ENCODE peak calls at places on chromosomes 11 and 22, in seven cellular contexts. One of them, this sample, is unnamed.

GRCh38 chr11:43376594-43376993 is 17.9 kb downstream of the TTC17 start:
- DNase-seq in left ventricle myocardium inferior: no peak
- DNase-seq in body of pancreas: no peak
- DNase-seq in psoas muscle: no peak
- DNase-seq in lung: no peak
- DNase-seq in adrenal gland: no peak
- DNase-seq in breast epithelium: no peak
- DNase-seq in this sample: no peak

GRCh38 chr11:118998388-118998717 is 415 bp downstream of the CENATAC start:
- DNase-seq in left ventricle myocardium inferior: no peak
- DNase-seq in body of pancreas: no peak
- DNase-seq in psoas muscle: no peak
- DNase-seq in lung: no peak
- DNase-seq in adrenal gland: no peak
- DNase-seq in breast epithelium: no peak
- DNase-seq in this sample: no peak

GRCh38 chr22:46574993-46575914 is 37.8 kb upstream of the CELSR1 start:
- DNase-seq in left ventricle myocardium inferior: peak
- DNase-seq in body of pancreas: peak
- DNase-seq in psoas muscle: peak
- DNase-seq in lung: no peak
- DNase-seq in adrenal gland: peak
- DNase-seq in breast epithelium: peak
- DNase-seq in this sample: peak

GRCh38 chr11:71482746-71483364 is 29.9 kb downstream of the NADSYN1 start:
- DNase-seq in left ventricle myocardium inferior: no peak
- DNase-seq in body of pancreas: no peak
- DNase-seq in psoas muscle: no peak
- DNase-seq in lung: no peak
- DNase-seq in adrenal gland: no peak
- DNase-seq in breast epithelium: no peak
- DNase-seq in this sample: no peak

GRCh38 chr11:109597336-109597735 is 175.3 kb downstream of the C11orf87 start:
- DNase-seq in left ventricle myocardium inferior: no peak
- DNase-seq in body of pancreas: no peak
- DNase-seq in psoas muscle: no peak
- DNase-seq in lung: no peak
- DNase-seq in adrenal gland: no peak
- DNase-seq in breast epithelium: no peak
- DNase-seq in this sample: no peak

GRCh38 chr11:19242184-19242932 is 1.6 kb upstream of the E2F8 start:
- DNase-seq in left ventricle myocardium inferior: no peak
- DNase-seq in body of pancreas: no peak
- DNase-seq in psoas muscle: no peak
- DNase-seq in lung: no peak
- DNase-seq in adrenal gland: no peak
- DNase-seq in breast epithelium: no peak
- DNase-seq in this sample: no peak

GRCh38 chr22:50469377-50470305 is 5.2 kb downstream of the SBF1 start:
- DNase-seq in left ventricle myocardium inferior: peak
- DNase-seq in body of pancreas: peak
- DNase-seq in psoas muscle: peak
- DNase-seq in lung: peak
- DNase-seq in adrenal gland: peak
- DNase-seq in breast epithelium: peak
- DNase-seq in this sample: no peak

GRCh38 chr22:41380993-41381328 is 781 bp upstream of the TEF start:
- DNase-seq in left ventricle myocardium inferior: no peak
- DNase-seq in body of pancreas: peak
- DNase-seq in psoas muscle: peak
- DNase-seq in lung: peak
- DNase-seq in adrenal gland: peak
- DNase-seq in breast epithelium: peak
- DNase-seq in this sample: peak

GRCh38 chr11:1869427-1870325 is 16.8 kb downstream of the LSP1 start:
- DNase-seq in left ventricle myocardium inferior: peak
- DNase-seq in body of pancreas: no peak
- DNase-seq in psoas muscle: peak
- DNase-seq in lung: no peak
- DNase-seq in adrenal gland: peak
- DNase-seq in breast epithelium: no peak
- DNase-seq in this sample: no peak

GRCh38 chr11:109435121-109435742 is 13.2 kb downstream of the C11orf87 start:
- DNase-seq in left ventricle myocardium inferior: no peak
- DNase-seq in body of pancreas: no peak
- DNase-seq in psoas muscle: no peak
- DNase-seq in lung: no peak
- DNase-seq in adrenal gland: no peak
- DNase-seq in breast epithelium: no peak
- DNase-seq in this sample: no peak

GRCh38 chr11:88051386-88051785 is 123.9 kb downstream of the RAB38 start:
- DNase-seq in left ventricle myocardium inferior: no peak
- DNase-seq in body of pancreas: no peak
- DNase-seq in psoas muscle: no peak
- DNase-seq in lung: no peak
- DNase-seq in adrenal gland: no peak
- DNase-seq in breast epithelium: no peak
- DNase-seq in this sample: no peak

GRCh38 chr11:65672180-65672860 is 9.6 kb upstream of the RELA start:
- DNase-seq in left ventricle myocardium inferior: no peak
- DNase-seq in body of pancreas: no peak
- DNase-seq in psoas muscle: no peak
- DNase-seq in lung: no peak
- DNase-seq in adrenal gland: no peak
- DNase-seq in breast epithelium: no peak
- DNase-seq in this sample: no peak

GRCh38 chr11:75337195-75337654 is 14.2 kb downstream of the ARRB1 start:
- DNase-seq in left ventricle myocardium inferior: no peak
- DNase-seq in body of pancreas: no peak
- DNase-seq in psoas muscle: peak
- DNase-seq in lung: no peak
- DNase-seq in adrenal gland: no peak
- DNase-seq in breast epithelium: no peak
- DNase-seq in this sample: no peak

GRCh38 chr11:65500262-65501004 is 1.6 kb downstream of the MALAT1 start:
- DNase-seq in left ventricle myocardium inferior: no peak
- DNase-seq in body of pancreas: peak
- DNase-seq in psoas muscle: peak
- DNase-seq in lung: no peak
- DNase-seq in adrenal gland: peak
- DNase-seq in breast epithelium: no peak
- DNase-seq in this sample: no peak

GRCh38 chr11:126337121-126337471 is 18.4 kb upstream of the ST3GAL4 start:
- DNase-seq in left ventricle myocardium inferior: no peak
- DNase-seq in body of pancreas: no peak
- DNase-seq in psoas muscle: no peak
- DNase-seq in lung: no peak
- DNase-seq in adrenal gland: no peak
- DNase-seq in breast epithelium: no peak
- DNase-seq in this sample: no peak

GRCh38 chr11:15605094-15605493 is 490.4 kb downstream of the INSC start:
- DNase-seq in left ventricle myocardium inferior: peak
- DNase-seq in body of pancreas: no peak
- DNase-seq in psoas muscle: no peak
- DNase-seq in lung: no peak
- DNase-seq in adrenal gland: no peak
- DNase-seq in breast epithelium: no peak
- DNase-seq in this sample: no peak

GRCh38 chr11:77152846-77153245 is 24.8 kb downstream of the MYO7A start:
- DNase-seq in left ventricle myocardium inferior: no peak
- DNase-seq in body of pancreas: no peak
- DNase-seq in psoas muscle: no peak
- DNase-seq in lung: no peak
- DNase-seq in adrenal gland: no peak
- DNase-seq in breast epithelium: no peak
- DNase-seq in this sample: no peak

GRCh38 chr22:19942071-19942885 is 660 bp upstream of the TXNRD2 start:
- DNase-seq in left ventricle myocardium inferior: no peak
- DNase-seq in body of pancreas: no peak
- DNase-seq in psoas muscle: no peak
- DNase-seq in lung: no peak
- DNase-seq in adrenal gland: peak
- DNase-seq in breast epithelium: no peak
- DNase-seq in this sample: no peak

GRCh38 chr22:37431811-37432707 is 4.8 kb upstream of the ELFN2 start:
- DNase-seq in left ventricle myocardium inferior: no peak
- DNase-seq in body of pancreas: no peak
- DNase-seq in psoas muscle: no peak
- DNase-seq in lung: no peak
- DNase-seq in adrenal gland: no peak
- DNase-seq in breast epithelium: no peak
- DNase-seq in this sample: no peak

GRCh38 chr11:43574949-43575915 is 105.3 kb upstream of the HSD17B12 start:
- DNase-seq in left ventricle myocardium inferior: peak
- DNase-seq in body of pancreas: no peak
- DNase-seq in psoas muscle: no peak
- DNase-seq in lung: no peak
- DNase-seq in adrenal gland: peak
- DNase-seq in breast epithelium: no peak
- DNase-seq in this sample: no peak

GRCh38 chr11:96188625-96189006 is 154.4 kb downstream of the MAML2 start:
- DNase-seq in left ventricle myocardium inferior: no peak
- DNase-seq in body of pancreas: no peak
- DNase-seq in psoas muscle: no peak
- DNase-seq in lung: no peak
- DNase-seq in adrenal gland: no peak
- DNase-seq in breast epithelium: no peak
- DNase-seq in this sample: no peak

GRCh38 chr22:22710719-22711531 is 66.5 kb downstream of the GGTLC2 start:
- DNase-seq in left ventricle myocardium inferior: peak
- DNase-seq in body of pancreas: peak
- DNase-seq in psoas muscle: peak
- DNase-seq in lung: peak
- DNase-seq in adrenal gland: peak
- DNase-seq in breast epithelium: peak
- DNase-seq in this sample: peak

GRCh38 chr11:124761301-124762021 is 629 bp downstream of the ESAM start:
- DNase-seq in left ventricle myocardium inferior: peak
- DNase-seq in body of pancreas: no peak
- DNase-seq in psoas muscle: peak
- DNase-seq in lung: no peak
- DNase-seq in adrenal gland: no peak
- DNase-seq in breast epithelium: no peak
- DNase-seq in this sample: no peak
- H3K4me3 ChIP-seq in left ventricle myocardium inferior: peak
- H3K4me3 ChIP-seq in body of pancreas: peak
- H3K4me3 ChIP-seq in psoas muscle: peak
- H3K4me3 ChIP-seq in lung: peak
- H3K4me3 ChIP-seq in adrenal gland: no peak
- H3K4me3 ChIP-seq in breast epithelium: peak
- H3K4me3 ChIP-seq in this sample: no peak

DNA sequence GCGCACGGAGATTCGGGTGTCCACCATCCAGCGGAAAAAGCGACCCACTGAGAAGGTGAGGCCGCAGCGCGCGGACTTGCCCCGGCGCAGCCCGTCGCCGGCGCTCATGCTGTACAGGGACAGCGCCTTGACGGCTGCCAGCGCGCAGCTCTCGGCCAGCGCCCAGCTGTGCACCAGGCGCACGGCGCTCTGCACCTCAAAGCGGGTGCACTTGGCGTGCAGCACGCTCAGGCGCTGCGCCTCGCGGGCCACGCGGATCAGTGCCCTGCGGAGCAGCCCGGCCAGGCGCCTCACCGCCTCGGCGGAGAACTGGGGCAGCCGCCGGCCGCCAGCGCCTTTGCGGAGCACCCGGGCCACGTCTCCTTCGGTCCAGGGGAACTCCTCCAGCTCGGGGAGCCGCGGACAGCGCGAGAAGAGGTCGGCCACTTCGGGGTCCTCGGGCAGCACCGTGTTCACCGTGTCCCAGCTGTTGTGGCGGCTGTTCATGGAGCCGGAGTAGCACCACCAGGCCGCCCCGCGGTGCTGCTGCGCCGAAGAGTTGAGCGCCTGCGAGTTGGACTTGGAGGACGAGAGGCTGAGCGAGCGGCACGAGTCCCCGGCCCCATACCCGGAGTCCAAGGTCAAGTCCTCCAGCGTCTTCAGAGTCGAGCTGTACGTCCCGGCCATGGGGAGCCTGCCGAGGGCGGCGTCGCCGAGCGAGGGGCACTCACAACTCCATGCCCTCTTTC is 728 bp downstream of the ABTB2 start:
- DNase-seq in left ventricle myocardium inferior: peak
- DNase-seq in body of pancreas: peak
- DNase-seq in psoas muscle: peak
- DNase-seq in lung: peak
- DNase-seq in adrenal gland: peak
- DNase-seq in breast epithelium: no peak
- DNase-seq in this sample: no peak
- TF ChIP-seq CTCF in left ventricle myocardium inferior: no peak
- TF ChIP-seq CTCF in body of pancreas: no peak
- TF ChIP-seq CTCF in psoas muscle: no peak
- TF ChIP-seq CTCF in lung: no peak
- TF ChIP-seq CTCF in adrenal gland: no peak
- TF ChIP-seq CTCF in breast epithelium: no peak
- TF ChIP-seq CTCF in this sample: peak

DNA sequence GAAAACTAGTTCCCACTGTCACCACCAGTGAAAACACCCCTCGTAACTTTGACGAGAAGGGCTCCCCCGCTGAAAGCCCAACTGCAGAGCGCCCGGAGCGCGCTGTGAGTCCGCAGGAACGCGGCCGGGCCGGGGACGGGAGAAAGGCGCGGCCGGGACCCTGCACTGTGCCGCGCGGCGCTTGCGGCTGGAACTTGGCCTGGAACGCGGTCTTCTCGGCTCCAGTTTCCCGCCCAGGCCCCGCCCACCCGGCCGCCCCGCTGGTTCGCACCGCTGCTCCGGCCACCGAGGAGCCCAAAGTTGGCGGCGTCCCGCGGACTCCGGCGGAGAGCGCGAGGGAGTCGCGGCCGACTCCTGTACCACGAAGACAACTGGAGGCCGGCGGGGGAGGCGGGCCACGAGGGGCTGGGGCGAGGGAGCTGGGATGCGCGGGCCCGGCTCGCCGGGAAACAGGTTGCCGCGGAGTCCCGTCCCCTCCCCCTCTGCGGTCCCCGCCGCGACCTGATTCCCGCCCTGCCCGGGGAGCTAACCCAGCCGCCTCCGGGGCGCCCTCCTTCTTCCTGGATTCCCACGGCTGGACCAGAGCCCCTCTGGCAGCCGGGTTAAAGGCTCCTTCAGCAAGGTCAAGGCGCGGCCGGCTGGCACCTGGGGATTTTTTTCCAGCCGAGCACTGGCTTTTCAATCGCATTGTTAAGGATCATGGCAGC is 3.4 kb downstream of the TENM4 start:
- DNase-seq in left ventricle myocardium inferior: peak
- DNase-seq in body of pancreas: peak
- DNase-seq in psoas muscle: peak
- DNase-seq in lung: peak
- DNase-seq in adrenal gland: peak
- DNase-seq in breast epithelium: no peak
- DNase-seq in this sample: no peak
- H3K4me3 ChIP-seq in left ventricle myocardium inferior: peak
- H3K4me3 ChIP-seq in body of pancreas: peak
- H3K4me3 ChIP-seq in psoas muscle: peak
- H3K4me3 ChIP-seq in lung: no peak
- H3K4me3 ChIP-seq in adrenal gland: peak
- H3K4me3 ChIP-seq in breast epithelium: peak
- H3K4me3 ChIP-seq in this sample: peak

GRCh38 chr11:68727783-68728182 is 23.5 kb downstream of the TESMIN start:
- DNase-seq in left ventricle myocardium inferior: no peak
- DNase-seq in body of pancreas: no peak
- DNase-seq in psoas muscle: no peak
- DNase-seq in lung: no peak
- DNase-seq in adrenal gland: no peak
- DNase-seq in breast epithelium: no peak
- DNase-seq in this sample: no peak
- TF ChIP-seq CTCF in left ventricle myocardium inferior: peak
- TF ChIP-seq CTCF in body of pancreas: no peak
- TF ChIP-seq CTCF in psoas muscle: no peak
- TF ChIP-seq CTCF in lung: no peak
- TF ChIP-seq CTCF in adrenal gland: no peak
- TF ChIP-seq CTCF in breast epithelium: no peak
- TF ChIP-seq CTCF in this sample: peak

GRCh38 chr11:105899776-105900175 is 122.3 kb downstream of the MSANTD4 start:
- DNase-seq in left ventricle myocardium inferior: no peak
- DNase-seq in body of pancreas: no peak
- DNase-seq in psoas muscle: no peak
- DNase-seq in lung: no peak
- DNase-seq in adrenal gland: no peak
- DNase-seq in breast epithelium: no peak
- DNase-seq in this sample: no peak
- H3K4me3 ChIP-seq in left ventricle myocardium inferior: no peak
- H3K4me3 ChIP-seq in body of pancreas: no peak
- H3K4me3 ChIP-seq in psoas muscle: no peak
- H3K4me3 ChIP-seq in lung: no peak
- H3K4me3 ChIP-seq in adrenal gland: no peak
- H3K4me3 ChIP-seq in breast epithelium: no peak
- H3K4me3 ChIP-seq in this sample: no peak

This sample was measured in LNCaP clone FGC.